ENCODE peak calls at places on chromosomes 5 and 9, in ten cellular contexts. M, T, V, U, F, X, S, D, L and O are unnamed samples.

GRCh38 chr9:122075135-122076030 is 17.7 kb downstream of the TTLL11 start:
- DNase-seq in M (no peak), T (no peak), V (no peak), U (no peak), F (no peak), X (no peak), S (no peak), D (no peak), L (no peak), O (no peak)

GRCh38 chr9:114238919-114239879 is 83.7 kb upstream of the ORM1 start:
- DNase-seq in M (peak), T (no peak), V (no peak), U (no peak), F (no peak), X (no peak), S (peak), D (peak), L (peak), O (peak)

GRCh38 chr9:6938873-6939272 is 181.1 kb downstream of the KDM4C start:
- DNase-seq in M (no peak), T (no peak), V (no peak), U (peak), F (no peak), X (no peak), S (no peak), D (peak), L (no peak), O (peak)

GRCh38 chr5:82389347-82389746 is 111.2 kb upstream of the RPS23 start:
- DNase-seq in M (no peak), T (no peak), V (no peak), U (no peak), F (no peak), X (no peak), S (no peak), D (no peak), L (no peak), O (no peak)

GRCh38 chr9:133470427-133470924 is 8.4 kb downstream of the SLC2A6 start:
- DNase-seq in M (no peak), T (no peak), V (no peak), U (no peak), F (no peak), X (no peak), S (peak), D (no peak), L (peak), O (no peak)

GRCh38 chr9:99819484-99820329 is 2.0 kb upstream of the NR4A3 start:
- DNase-seq in M (peak), T (peak), V (peak), U (peak), F (peak), X (peak), S (peak), D (peak), L (peak), O (peak)

GRCh38 chr9:124047106-124047716 is 35.6 kb downstream of the LHX2 start:
- DNase-seq in M (no peak), T (no peak), V (no peak), U (no peak), F (no peak), X (no peak), S (no peak), D (no peak), L (no peak), O (no peak)

GRCh38 chr5:172801184-172801671 is 30.2 kb upstream of the DUSP1 start:
- DNase-seq in M (peak), T (peak), V (no peak), U (peak), F (no peak), X (peak), S (no peak), D (peak), L (no peak), O (no peak)

GRCh38 chr5:96870094-96871021 is 5.9 kb upstream of the ERAP2 start:
- DNase-seq in M (no peak), T (no peak), V (no peak), U (no peak), F (no peak), X (no peak), S (no peak), D (no peak), L (no peak), O (no peak)

GRCh38 chr5:66247176-66247960 is 103.3 kb downstream of the SREK1 start:
- DNase-seq in M (peak), T (peak), V (no peak), U (peak), F (no peak), X (peak), S (no peak), D (peak), L (no peak), O (peak)

GRCh38 chr5:164597293-164597900 is 1092.0 kb downstream of the MAT2B start:
- DNase-seq in M (peak), T (no peak), V (no peak), U (no peak), F (no peak), X (no peak), S (no peak), D (no peak), L (no peak), O (peak)

GRCh38 chr9:10250200-10250599 is 362.6 kb downstream of the PTPRD start:
- DNase-seq in M (no peak), T (no peak), V (no peak), U (no peak), F (no peak), X (no peak), S (no peak), D (no peak), L (no peak), O (no peak)

GRCh38 chr5:83430130-83431010 is 41.2 kb upstream of the VCAN start:
- DNase-seq in M (peak), T (peak), V (peak), U (peak), F (peak), X (no peak), S (no peak), D (peak), L (no peak), O (peak)

GRCh38 chr5:158382473-158382872 is 523.5 kb upstream of the CLINT1 start:
- DNase-seq in M (peak), T (peak), V (no peak), U (peak), F (no peak), X (peak), S (peak), D (peak), L (peak), O (peak)

GRCh38 chr5:766666-767431 is 17.7 kb downstream of the ZDHHC11B start:
- DNase-seq in M (no peak), T (no peak), V (no peak), U (no peak), F (no peak), X (no peak), S (peak), D (no peak), L (peak), O (no peak)

GRCh38 chr5:173802670-173803165 is 85.4 kb upstream of the CPEB4 start:
- DNase-seq in M (peak), T (no peak), V (no peak), U (peak), F (no peak), X (no peak), S (peak), D (peak), L (peak), O (peak)

GRCh38 chr9:114911167-114911821 is 19.1 kb downstream of the TNFSF8 start:
- DNase-seq in M (peak), T (peak), V (no peak), U (peak), F (no peak), X (no peak), S (no peak), D (peak), L (no peak), O (peak)

GRCh38 chr5:133081716-133082115 is 29.9 kb downstream of the HSPA4 start:
- DNase-seq in M (no peak), T (no peak), V (no peak), U (no peak), F (no peak), X (no peak), S (no peak), D (no peak), L (no peak), O (no peak)

GRCh38 chr9:95101326-95101725 is 216.2 kb downstream of the FANCC start:
- DNase-seq in M (no peak), T (no peak), V (no peak), U (no peak), F (no peak), X (no peak), S (no peak), D (no peak), L (peak), O (no peak)

GRCh38 chr5:14187660-14188059 is 44.5 kb downstream of the TRIO start:
- DNase-seq in M (peak), T (no peak), V (no peak), U (no peak), F (no peak), X (no peak), S (no peak), D (no peak), L (no peak), O (no peak)

GRCh38 chr5:14983666-14984441 is 112.3 kb upstream of the ANKH start:
- DNase-seq in M (no peak), T (no peak), V (no peak), U (no peak), F (no peak), X (no peak), S (no peak), D (no peak), L (no peak), O (no peak)

GRCh38 chr5:176596689-176597416 is 13.1 kb downstream of the GPRIN1 start:
- DNase-seq in M (no peak), T (no peak), V (no peak), U (no peak), F (peak), X (no peak), S (no peak), D (no peak), L (peak), O (no peak)

GRCh38 chr5:71924980-71925379 is 182.3 kb upstream of the MAP1B start:
- DNase-seq in M (peak), T (no peak), V (no peak), U (peak), F (no peak), X (no peak), S (no peak), D (no peak), L (no peak), O (no peak)

GRCh38 chr9:105188746-105189145 is 55.7 kb upstream of the SLC44A1 start:
- DNase-seq in M (peak), T (no peak), V (no peak), U (peak), F (no peak), X (no peak), S (no peak), D (peak), L (no peak), O (peak)

GRCh38 chr9:32423371-32423770 is 38.9 kb downstream of the ACO1 start:
- DNase-seq in M (no peak), T (no peak), V (no peak), U (peak), F (no peak), X (no peak), S (no peak), D (no peak), L (no peak), O (no peak)

GRCh38 chr5:4258170-4258569 is 662.5 kb downstream of the IRX1 start:
- DNase-seq in M (no peak), T (no peak), V (no peak), U (peak), F (no peak), X (no peak), S (no peak), D (peak), L (no peak), O (no peak)